ENCODE peak calls at places on chromosomes 16 and 17, in seven cellular contexts. Y is vagina; S is stimulated activated naive CD4-positive, alpha-beta T cell treated with Interleukin-2 at 50 U/mL for 16 hours; V is KG1; F is stomach; R is CD8-positive, alpha-beta T cell; G is ureter. B is an unnamed sample.

GRCh38 chr17:19485800-19486340 is 47.8 kb upstream of the SLC47A1 start:
- DNase-seq in Y (no peak), S (no peak), V (no peak), F (no peak), R (no peak), G (no peak), B (no peak)

GRCh38 chr17:73320601-73321264 is 8.9 kb upstream of the CDC42EP4 start:
- DNase-seq in Y (no peak), S (no peak), V (no peak), F (no peak), R (no peak), G (no peak), B (peak)

GRCh38 chr16:1978476-1979120 is 2.7 kb downstream of the NOXO1 start:
- DNase-seq in Y (no peak), S (no peak), V (no peak), F (no peak), R (no peak), G (no peak), B (no peak)

GRCh38 chr17:9938764-9939163 is 33.7 kb upstream of the RCVRN start:
- DNase-seq in Y (no peak), S (no peak), V (no peak), F (no peak), R (no peak), G (no peak), B (no peak)

GRCh38 chr17:9948967-9949366 is 43.9 kb upstream of the RCVRN start:
- DNase-seq in Y (no peak), S (no peak), V (no peak), F (no peak), R (no peak), G (no peak), B (no peak)

GRCh38 chr17:38455288-38455915 is 27.1 kb downstream of the ARHGAP23 start:
- DNase-seq in Y (no peak), S (no peak), V (no peak), F (no peak), R (no peak), G (no peak), B (peak)

GRCh38 chr16:73205153-73205549 is 157.2 kb upstream of the ZFHX3 start:
- DNase-seq in Y (no peak), S (no peak), V (no peak), F (no peak), R (no peak), G (no peak), B (no peak)

GRCh38 chr16:75238132-75238852 is 13.1 kb downstream of the BCAR1 start:
- DNase-seq in Y (no peak), S (no peak), V (no peak), F (peak), R (no peak), G (peak), B (peak)

GRCh38 chr16:27434141-27435051 is 32.4 kb downstream of the IL21R start:
- DNase-seq in Y (peak), S (no peak), V (no peak), F (peak), R (peak), G (peak), B (no peak)

GRCh38 chr16:2816751-2817495 is at the start of gene PRSS21:
- DNase-seq in Y (no peak), S (no peak), V (no peak), F (no peak), R (peak), G (no peak), B (no peak)

GRCh38 chr17:39939588-39940419 is 12.3 kb downstream of the LRRC3C start:
- DNase-seq in Y (no peak), S (peak), V (no peak), F (no peak), R (peak), G (no peak), B (peak)

GRCh38 chr17:72654746-72655145 is 437.7 kb downstream of the SLC39A11 start:
- DNase-seq in Y (no peak), S (no peak), V (no peak), F (peak), R (no peak), G (no peak), B (peak)

GRCh38 chr16:62256406-62256805 is 220.2 kb upstream of the CDH8 start:
- DNase-seq in Y (no peak), S (no peak), V (no peak), F (no peak), R (no peak), G (no peak), B (no peak)

GRCh38 chr16:87784812-87785211 is 19.0 kb upstream of the KLHDC4 start:
- DNase-seq in Y (no peak), S (no peak), V (no peak), F (no peak), R (no peak), G (no peak), B (no peak)

GRCh38 chr17:28473542-28473941 is at the start of gene SLC13A2:
- DNase-seq in Y (no peak), S (no peak), V (no peak), F (peak), R (no peak), G (no peak), B (no peak)

GRCh38 chr17:59893617-59894100 is 738 bp downstream of the RPS6KB1 start:
- DNase-seq in Y (no peak), S (no peak), V (no peak), F (no peak), R (no peak), G (no peak), B (peak)

GRCh38 chr16:67086829-67087228 is 22.9 kb upstream of the PHAF1 start:
- DNase-seq in Y (no peak), S (no peak), V (no peak), F (no peak), R (no peak), G (no peak), B (no peak)

GRCh38 chr17:45384047-45384799 is 48.4 kb downstream of the ARHGAP27 start:
- DNase-seq in Y (no peak), S (no peak), V (no peak), F (no peak), R (no peak), G (no peak), B (peak)

GRCh38 chr17:59038734-59039133 is 67.9 kb downstream of the TRIM37 start:
- DNase-seq in Y (no peak), S (no peak), V (no peak), F (no peak), R (no peak), G (no peak), B (no peak)

GRCh38 chr17:13346996-13347762 is 254.6 kb downstream of the HS3ST3A1 start:
- DNase-seq in Y (no peak), S (no peak), V (no peak), F (no peak), R (no peak), G (no peak), B (peak)

GRCh38 chr17:76386966-76387765 is 2.8 kb downstream of the SPHK1 start:
- DNase-seq in Y (no peak), S (no peak), V (no peak), F (no peak), R (no peak), G (no peak), B (no peak)

GRCh38 chr16:2968738-2969544 is at the start of gene PAQR4:
- DNase-seq in Y (no peak), S (peak), V (peak), F (peak), R (peak), G (peak), B (peak)

GRCh38 chr16:82672676-82673075 is 45.9 kb downstream of the CDH13 start:
- DNase-seq in Y (no peak), S (no peak), V (no peak), F (no peak), R (no peak), G (no peak), B (peak)

GRCh38 chr17:73068322-73069153 is 23.9 kb downstream of the SLC39A11 start:
- DNase-seq in Y (no peak), S (no peak), V (no peak), F (no peak), R (no peak), G (no peak), B (peak)

GRCh38 chr17:63437287-63438091 is 8.6 kb downstream of the CYB561 start:
- DNase-seq in Y (no peak), S (no peak), V (no peak), F (peak), R (no peak), G (no peak), B (no peak)

GRCh38 chr17:64020068-64020766 is at the start of gene ICAM2:
- DNase-seq in Y (peak), S (peak), V (peak), F (peak), R (peak), G (peak), B (no peak)

GRCh38 chr17:76276461-76277299 is 11.5 kb downstream of the UBALD2 start:
- DNase-seq in Y (no peak), S (no peak), V (no peak), F (no peak), R (no peak), G (no peak), B (peak)

GRCh38 chr17:28950017-28950751 is 1.1 kb downstream of the PHF12 start:
- DNase-seq in Y (peak), S (peak), V (no peak), F (peak), R (peak), G (peak), B (peak)

B was measured in Daoy.